ENCODE peak calls at places on chromosomes 13 and 19, in nine cellular contexts. J, U, A, W, D, Q, H, F and B are unnamed samples. For H3K27me3 and H3K4me1, the result is how much of the 10 kb centered on the place peaks cover.

GRCh38 chr19:4360081-4360569 is 16.8 kb downstream of the MPND start:
- DNase-seq in D (no peak), W (no peak), J (no peak), F (no peak), A (no peak), H (no peak), U (no peak), Q (no peak), B (no peak)

GRCh38 chr19:55646889-55647731 is 902 bp upstream of the CCDC106 start:
- DNase-seq in J (no peak), D (no peak), H (no peak), A (no peak), U (peak), F (no peak), W (peak), Q (peak), B (no peak)

GRCh38 chr19:46718157-46718933 is 1.4 kb upstream of the PRKD2 start:
- DNase-seq in F (peak), J (no peak), A (peak), W (no peak), H (no peak), Q (peak), U (no peak), D (no peak), B (no peak)

GRCh38 chr19:11130824-11131455 is 24.6 kb downstream of the SPC24 start:
- DNase-seq in H (peak), D (peak), W (peak), J (peak), Q (peak), U (peak), A (peak), F (peak), B (no peak)

GRCh38 chr13:110936519-110936918 is 21.6 kb upstream of the ANKRD10 start:
- DNase-seq in A (no peak), W (no peak), F (no peak), H (no peak), J (no peak), U (no peak), D (no peak), Q (no peak), B (no peak)

GRCh38 chr19:16920816-16921529 is 32.2 kb downstream of the F2RL3 start:
- DNase-seq in W (peak), Q (no peak), U (peak), J (no peak), D (no peak), H (no peak), F (no peak), A (peak), B (no peak)

GRCh38 chr19:35142531-35143230 is 374 bp upstream of the FXYD7 start:
- DNase-seq in A (peak), Q (peak), H (no peak), U (peak), D (no peak), F (peak), W (peak), J (no peak), B (no peak)

GRCh38 chr19:48496959-48497727 is 14.5 kb downstream of the LMTK3 start:
- DNase-seq in U (no peak), F (no peak), H (no peak), W (no peak), Q (no peak), A (no peak), D (no peak), J (no peak), B (no peak)

GRCh38 chr19:18587962-18588610 is 512 bp upstream of the REX1BD start:
- DNase-seq in W (no peak), Q (no peak), A (no peak), J (no peak), U (no peak), F (no peak), D (no peak), H (no peak), B (no peak)

GRCh38 chr13:95880346-95880745 is 172.9 kb downstream of the UGGT2 start:
- DNase-seq in W (no peak), A (peak), Q (no peak), H (no peak), D (no peak), U (no peak), J (no peak), F (no peak), B (no peak)

GRCh38 chr13:22187329-22187728 is 516.5 kb downstream of the FGF9 start:
- DNase-seq in W (no peak), F (no peak), H (no peak), Q (no peak), D (no peak), U (no peak), J (no peak), A (no peak), B (no peak)

GRCh38 chr19:45729774-45730388 is 815 bp downstream of the FBXO46 start:
- DNase-seq in H (no peak), F (no peak), J (no peak), U (no peak), A (no peak), W (no peak), Q (peak), D (no peak), B (no peak)

GRCh38 chr13:27956576-27957300 is 12.4 kb downstream of the CDX2 start:
- DNase-seq in H (no peak), J (no peak), U (peak), A (no peak), W (no peak), F (no peak), Q (no peak), D (no peak), B (no peak)

GRCh38 chr13:27955192-27955591 is 13.9 kb downstream of the CDX2 start:
- DNase-seq in F (no peak), J (no peak), U (no peak), W (no peak), A (no peak), H (no peak), D (no peak), Q (no peak), B (no peak)

GRCh38 chr13:27954406-27954851 is 14.7 kb downstream of the CDX2 start:
- DNase-seq in U (peak), J (no peak), A (peak), H (no peak), D (no peak), Q (no peak), W (peak), F (no peak), B (no peak)

GRCh38 chr13:27953671-27954405 is 15.3 kb downstream of the CDX2 start:
- DNase-seq in F (no peak), W (peak), A (peak), U (peak), Q (peak), H (peak), J (no peak), D (no peak), B (no peak)

DNA sequence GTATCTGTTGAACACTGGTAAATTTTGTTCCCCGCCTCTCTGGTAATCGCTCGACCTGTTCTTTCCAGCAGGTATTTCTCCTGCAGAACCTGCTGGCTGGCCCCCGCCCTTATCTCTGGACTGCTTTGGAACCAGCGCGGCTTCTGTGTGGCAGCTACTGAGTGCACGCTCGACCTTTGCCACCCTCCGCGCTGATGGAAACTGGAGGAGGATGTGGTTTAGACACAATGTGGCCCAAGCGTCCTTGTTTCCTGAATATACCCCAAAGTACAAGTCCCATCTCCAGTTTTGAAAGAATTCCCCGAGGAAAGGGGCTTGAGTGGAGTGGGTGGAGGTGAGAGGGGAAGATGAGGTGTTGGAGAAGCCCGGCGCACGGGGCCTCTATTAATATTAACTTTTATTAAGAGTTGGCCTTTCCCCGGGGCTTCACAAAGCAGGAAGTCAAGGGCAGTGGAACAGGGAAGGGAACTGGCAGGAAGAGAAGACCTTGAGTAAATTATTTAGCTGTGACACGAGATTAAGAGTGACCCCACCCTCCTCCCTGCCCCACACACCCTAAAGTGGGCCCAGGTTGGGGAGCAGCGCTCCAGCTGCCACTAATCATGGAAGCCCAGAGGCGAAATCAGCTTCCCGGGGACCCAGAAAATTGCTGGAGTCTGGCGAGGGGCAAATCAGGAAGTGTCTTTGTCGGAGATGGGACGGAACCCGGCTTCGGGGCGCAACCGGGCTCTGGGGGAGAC is 16.0 kb downstream of the CDX2 start:
- DNase-seq in W (no peak), Q (no peak), U (no peak), D (no peak), J (no peak), F (no peak), H (no peak), A (no peak), B (no peak)
- H3K27me3 ChIP-seq in W (under half), Q (under half), U (under half), D (under half), J (under half), F (under half), H (half or more), A (half or more), B (under half)

GRCh38 chr19:33396701-33397535 is 23.4 kb downstream of the CEBPG start:
- DNase-seq in D (no peak), H (peak), U (no peak), J (peak), F (peak), A (peak), Q (no peak), W (no peak), B (no peak)

GRCh38 chr19:33397536-33398360 is 24.2 kb downstream of the CEBPG start:
- DNase-seq in U (no peak), A (no peak), Q (no peak), J (peak), F (peak), H (no peak), D (no peak), W (no peak), B (no peak)

GRCh38 chr19:33399081-33399744 is 25.7 kb downstream of the CEBPG start:
- DNase-seq in J (peak), Q (no peak), W (no peak), U (no peak), A (no peak), D (no peak), H (no peak), F (peak), B (no peak)

GRCh38 chr19:33399745-33400681 is 26.5 kb downstream of the CEBPG start:
- DNase-seq in U (no peak), D (no peak), J (peak), H (no peak), Q (no peak), W (no peak), F (peak), A (no peak), B (no peak)

GRCh38 chr19:33398361-33399060 is 25.0 kb downstream of the CEBPG start:
- DNase-seq in A (no peak), H (no peak), D (no peak), Q (no peak), F (peak), W (no peak), J (peak), U (no peak), B (no peak)
- H3K4me1 ChIP-seq in A (under half), H (under half), D (under half), Q (under half), F (under half), W (under half), J (under half), U (under half), B (under half)

DNA sequence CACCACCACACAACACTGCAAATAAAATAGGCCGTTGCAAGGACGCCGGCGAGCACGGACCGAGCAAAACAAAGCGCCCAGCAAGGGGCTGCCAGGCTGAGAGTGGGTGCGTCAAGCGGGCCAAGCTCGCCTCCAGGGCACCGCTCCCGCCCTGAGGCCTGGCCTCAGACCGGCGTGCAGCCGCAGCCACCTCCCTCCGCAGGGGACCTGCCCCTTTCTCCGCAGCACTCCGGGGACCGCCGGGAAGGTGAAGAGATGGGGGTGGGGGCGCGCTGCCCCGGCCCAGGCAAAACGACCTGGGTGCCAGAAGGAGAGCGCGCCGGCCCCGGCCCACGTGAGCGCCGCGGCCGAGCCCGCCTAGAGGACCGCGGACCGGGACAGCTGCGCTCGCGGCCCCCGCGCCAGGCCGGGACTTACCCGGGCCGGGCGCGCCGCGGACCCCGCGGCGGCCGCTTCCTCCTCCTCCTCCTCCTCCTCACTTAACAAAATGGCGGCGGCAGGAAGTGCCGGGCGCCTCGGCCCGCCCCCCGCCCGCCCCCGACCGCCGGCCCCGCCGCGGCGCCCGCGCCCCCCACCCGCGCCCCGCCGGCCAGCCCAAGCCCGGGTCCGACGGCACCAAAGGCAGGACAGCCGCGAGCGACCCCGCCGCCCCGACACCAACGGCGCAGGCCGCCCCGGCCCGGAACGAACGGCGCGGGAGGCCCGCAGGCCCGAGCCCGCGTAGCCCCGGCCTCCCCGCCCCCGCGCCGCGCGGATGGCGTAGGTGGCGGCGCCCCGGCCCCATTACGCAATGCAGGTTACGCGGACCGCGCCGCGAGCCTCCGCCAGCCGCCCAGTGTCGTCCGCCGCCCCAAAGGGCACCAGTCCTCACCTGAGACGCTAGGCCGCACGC is 674 bp downstream of the BRD4 start:
- DNase-seq in J (no peak), D (no peak), F (peak), A (peak), U (peak), W (peak), Q (peak), H (peak), B (no peak)
- H3K27me3 ChIP-seq in J (under half), D (under half), F (under half), A (under half), U (under half), W (under half), Q (under half), H (under half), B (under half)

GRCh38 chr13:83086948-83087347 is 795.3 kb downstream of the SLITRK1 start:
- DNase-seq in D (no peak), F (no peak), W (no peak), Q (no peak), U (peak), H (no peak), A (no peak), J (no peak), B (no peak)
- H3K4me1 ChIP-seq in D (under half), F (under half), W (under half), Q (under half), U (under half), H (under half), A (under half), J (under half), B (under half)

GRCh38 chr19:6453951-6454565 is 5.5 kb downstream of the SLC25A23 start:
- DNase-seq in W (no peak), F (no peak), D (no peak), J (no peak), A (no peak), H (no peak), U (no peak), Q (no peak), B (no peak)

GRCh38 chr19:6450166-6450565 is 9.4 kb downstream of the SLC25A23 start:
- DNase-seq in Q (no peak), U (no peak), J (no peak), H (no peak), W (no peak), F (no peak), A (no peak), D (no peak), B (no peak)

GRCh38 chr19:6452899-6453298 is 6.7 kb downstream of the SLC25A23 start:
- DNase-seq in W (no peak), D (no peak), H (no peak), Q (no peak), J (no peak), F (no peak), A (no peak), U (no peak), B (no peak)

GRCh38 chr19:6451583-6452222 is 7.9 kb downstream of the SLC25A23 start:
- DNase-seq in U (no peak), J (no peak), Q (no peak), D (no peak), H (no peak), F (no peak), A (no peak), W (no peak), B (no peak)

DNA sequence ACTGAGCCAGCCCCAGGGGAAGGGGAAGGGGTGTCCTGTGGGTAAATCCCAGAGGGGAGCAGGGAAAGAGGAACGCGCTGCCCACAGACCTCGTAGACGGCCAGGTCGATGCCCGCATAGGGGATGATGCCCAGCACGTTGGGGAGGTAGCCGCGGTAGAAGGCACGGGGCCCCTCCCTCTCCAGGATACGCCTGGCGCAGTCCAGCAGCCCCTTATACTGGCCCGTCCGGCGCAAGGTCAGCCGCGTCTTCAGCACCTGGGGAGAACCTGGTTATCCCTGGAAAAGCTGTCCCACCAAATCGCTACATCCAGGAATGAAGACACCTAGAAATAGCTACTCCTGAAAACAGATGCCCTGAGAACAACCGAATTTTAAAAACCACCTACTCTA is 7.4 kb downstream of the SLC25A23 start:
- DNase-seq in J (no peak), U (no peak), F (no peak), H (no peak), D (no peak), W (no peak), Q (no peak), A (no peak), B (no peak)
- H3K27me3 ChIP-seq in J (under half), U (under half), F (under half), H (under half), D (under half), W (under half), Q (under half), A (under half), B (under half)